ENCODE peak calls at places on chromosome 11, in four cellular contexts. D is left ventricle myocardium inferior, F is HCT116, X is IMR-90. Y is an unnamed sample.

GRCh38 chr11:128271401-128271800 is 316.0 kb downstream of the ETS1 start:
- DNase-seq in X (no peak), F (no peak), D (no peak), Y (no peak)

GRCh38 chr11:66291706-66292542 is at the start of gene TMEM151A:
- DNase-seq in F (no peak), D (no peak), X (no peak), Y (peak)

GRCh38 chr11:17831228-17831627 is 96.6 kb downstream of the KCNC1 start:
- DNase-seq in D (no peak), F (no peak), X (no peak), Y (no peak)

GRCh38 chr11:129090056-129090455 is 102.1 kb downstream of the ARHGAP32 start:
- DNase-seq in F (no peak), X (peak), D (no peak), Y (no peak)

GRCh38 chr11:100612766-100613165 is 74.3 kb upstream of the ARHGAP42 start:
- DNase-seq in F (no peak), D (no peak), X (no peak), Y (no peak)

GRCh38 chr11:82980947-82981346 is 79.4 kb downstream of the DDIAS start:
- DNase-seq in F (no peak), X (no peak), D (no peak), Y (no peak)

GRCh38 chr11:44305643-44306468 is 4.1 kb downstream of the ALX4 start:
- DNase-seq in F (no peak), X (no peak), D (no peak), Y (no peak)

GRCh38 chr11:35622070-35622469 is 3.8 kb downstream of the FJX1 start:
- DNase-seq in D (no peak), F (no peak), X (peak), Y (no peak)

GRCh38 chr11:132300283-132300682 is 929.9 kb downstream of the NTM start:
- DNase-seq in D (no peak), F (no peak), X (peak), Y (no peak)

GRCh38 chr11:58061813-58062212 is 31.1 kb downstream of the OR6Q1 start:
- DNase-seq in F (no peak), D (no peak), X (peak), Y (no peak)

GRCh38 chr11:118766035-118766434 is 24.9 kb downstream of the DDX6 start:
- DNase-seq in D (no peak), F (no peak), X (no peak), Y (no peak)

GRCh38 chr11:29985248-29985647 is 31.6 kb downstream of the KCNA4 start:
- DNase-seq in D (no peak), X (no peak), F (no peak), Y (no peak)

GRCh38 chr11:92880391-92880790 is 89.1 kb upstream of the MTNR1B start:
- DNase-seq in X (no peak), D (no peak), F (no peak), Y (no peak)

GRCh38 chr11:3158821-3159220 is 6.3 kb downstream of the OSBPL5 start:
- DNase-seq in X (no peak), D (peak), F (no peak), Y (no peak)

GRCh38 chr11:83042966-83043711 is 28.6 kb downstream of the RAB30 start:
- DNase-seq in F (no peak), D (no peak), X (no peak), Y (no peak)

GRCh38 chr11:72411623-72412532 is 22.5 kb downstream of the CLPB start:
- DNase-seq in F (no peak), X (no peak), D (no peak), Y (no peak)

GRCh38 chr11:5394091-5394490 is 10.5 kb downstream of the OR51M1 start:
- DNase-seq in X (no peak), D (no peak), F (no peak), Y (no peak)

GRCh38 chr11:20056109-20057054 is 103.9 kb downstream of the DBX1 start:
- DNase-seq in D (no peak), F (no peak), X (no peak), Y (peak)

GRCh38 chr11:134173296-134173695 is 50.5 kb downstream of the NCAPD3 start:
- DNase-seq in X (no peak), D (no peak), F (no peak), Y (no peak)

GRCh38 chr11:61158691-61159381 is 2.4 kb downstream of the VPS37C start:
- DNase-seq in X (peak), D (no peak), F (no peak), Y (no peak)

GRCh38 chr11:118914178-118914918 is 11.4 kb downstream of the BCL9L start:
- DNase-seq in X (no peak), D (peak), F (no peak), Y (peak)

GRCh38 chr11:8083871-8084281 is 2.9 kb downstream of the TUB start:
- DNase-seq in X (no peak), F (no peak), D (no peak), Y (no peak)

GRCh38 chr11:70470127-70470526 is 71.8 kb downstream of the CTTN start:
- DNase-seq in F (no peak), D (no peak), X (peak), Y (no peak)

GRCh38 chr11:47506363-47506762 is 46.6 kb downstream of the CELF1 start:
- DNase-seq in D (no peak), X (peak), F (no peak), Y (no peak)
- H3K27ac ChIP-seq in D (peak), X (no peak), F (no peak), Y (no peak)

DNA sequence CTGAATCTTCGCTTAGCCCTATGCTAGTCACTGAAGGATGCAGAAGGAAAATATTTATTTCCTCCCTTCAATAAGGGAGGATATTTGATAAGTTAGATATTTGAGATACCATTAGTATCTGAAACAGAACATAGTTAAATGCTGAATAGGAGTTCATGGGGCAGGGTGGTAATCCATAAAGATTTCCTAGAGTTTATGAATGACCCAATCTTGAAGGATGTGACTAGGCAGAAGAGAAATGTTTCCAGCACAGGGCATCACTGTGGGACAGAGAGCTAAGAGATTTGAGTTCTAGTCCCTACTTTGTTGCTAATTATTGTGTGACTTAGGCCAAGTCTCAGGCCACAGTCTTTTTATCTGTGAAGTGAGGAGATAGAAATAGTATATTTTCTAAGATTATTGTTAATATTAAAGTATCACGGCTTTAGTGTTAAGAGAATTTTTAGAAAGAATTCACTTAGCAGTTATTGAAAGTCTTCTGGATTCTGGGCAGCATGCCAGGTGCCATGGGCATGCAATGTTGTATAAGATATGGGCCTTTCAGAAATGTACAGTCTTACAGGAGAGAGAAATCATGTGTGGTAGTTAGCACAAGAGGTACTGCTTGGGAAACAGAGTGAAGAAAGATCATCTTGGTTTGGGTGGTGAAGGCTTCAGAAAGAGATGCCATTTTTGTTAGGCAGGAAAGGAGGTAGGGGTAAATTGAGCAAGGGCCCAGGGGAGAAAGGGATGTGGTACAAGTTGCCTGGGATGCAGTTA is 24.0 kb downstream of the SWAP70 start:
- DNase-seq in F (no peak), X (peak), D (no peak), Y (no peak)
- H3K27ac ChIP-seq in F (no peak), X (no peak), D (peak), Y (peak)

GRCh38 chr11:86699036-86699791 is 26.8 kb upstream of the ME3 start:
- DNase-seq in X (peak), D (no peak), F (no peak), Y (no peak)

GRCh38 chr11:86704710-86705109 is 32.3 kb upstream of the ME3 start:
- DNase-seq in D (no peak), X (no peak), F (no peak), Y (no peak)

GRCh38 chr11:86703992-86704391 is 31.6 kb upstream of the ME3 start:
- DNase-seq in D (no peak), F (no peak), X (no peak), Y (no peak)

GRCh38 chr11:86698634-86699033 is 26.2 kb upstream of the ME3 start:
- DNase-seq in F (no peak), X (no peak), D (no peak), Y (no peak)

DNA sequence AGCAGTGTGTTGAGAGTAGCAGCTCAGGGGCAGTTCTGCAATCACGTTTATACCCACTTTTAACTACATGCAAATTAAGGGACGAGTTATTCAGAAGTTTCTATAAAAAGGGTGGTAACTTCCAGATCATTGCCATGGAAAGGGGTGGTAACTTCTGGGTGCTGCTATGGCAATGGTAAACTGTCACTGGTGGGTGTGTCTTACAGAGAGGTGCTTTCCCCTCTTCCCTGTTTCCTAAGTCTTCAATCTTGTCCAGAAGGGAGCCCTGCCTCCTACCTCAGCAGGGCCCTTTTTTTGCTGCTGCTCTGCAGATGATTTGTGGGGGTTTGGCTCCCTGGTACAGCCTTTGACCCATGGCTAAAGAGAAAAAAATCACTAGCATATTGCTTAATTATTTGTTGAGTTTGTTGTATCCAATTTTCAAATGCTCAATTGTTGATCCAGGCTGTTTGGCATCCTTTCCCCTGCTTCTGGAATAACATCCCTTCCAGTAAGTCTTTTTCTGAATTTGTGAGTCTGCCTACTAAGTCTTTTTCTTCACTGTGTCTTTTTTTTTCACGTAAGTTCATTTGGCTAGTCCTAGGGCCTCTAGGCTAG is 30.1 kb upstream of the ME3 start:
- DNase-seq in F (no peak), D (no peak), X (no peak), Y (no peak)
- H3K27ac ChIP-seq in F (no peak), D (no peak), X (no peak), Y (no peak)

GRCh38 chr11:22208151-22208858 is 15.4 kb downstream of the ANO5 start:
- DNase-seq in X (no peak), F (no peak), D (no peak), Y (no peak)
- H3K27ac ChIP-seq in X (no peak), F (no peak), D (peak), Y (no peak)

DNA sequence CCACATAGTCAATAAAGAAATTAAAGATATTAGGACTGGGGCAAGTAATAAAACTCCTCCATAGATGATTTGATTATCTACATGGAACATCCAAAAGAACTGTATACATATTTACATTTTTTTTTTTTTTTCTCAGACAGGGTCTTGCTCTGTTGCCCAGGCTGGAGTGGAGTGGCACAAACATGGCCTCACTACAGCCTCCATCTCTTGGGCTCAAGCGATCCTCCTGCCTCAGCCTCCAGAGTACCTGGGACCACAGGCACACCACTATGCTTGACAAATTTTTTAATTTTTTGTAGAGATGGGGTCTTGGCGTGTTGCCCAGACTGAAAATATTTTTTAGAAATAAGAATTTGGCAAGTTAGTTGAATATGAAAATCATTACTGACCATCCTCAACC is 24.7 kb downstream of the REXO2 start:
- DNase-seq in D (no peak), X (no peak), F (no peak), Y (no peak)
- H3K27ac ChIP-seq in D (no peak), X (no peak), F (no peak), Y (no peak)

GRCh38 chr11:10627306-10627705 is 58.8 kb upstream of the LYVE1 start:
- DNase-seq in X (no peak), F (no peak), D (no peak), Y (no peak)
- H3K27ac ChIP-seq in X (no peak), F (peak), D (no peak), Y (no peak)

DNA sequence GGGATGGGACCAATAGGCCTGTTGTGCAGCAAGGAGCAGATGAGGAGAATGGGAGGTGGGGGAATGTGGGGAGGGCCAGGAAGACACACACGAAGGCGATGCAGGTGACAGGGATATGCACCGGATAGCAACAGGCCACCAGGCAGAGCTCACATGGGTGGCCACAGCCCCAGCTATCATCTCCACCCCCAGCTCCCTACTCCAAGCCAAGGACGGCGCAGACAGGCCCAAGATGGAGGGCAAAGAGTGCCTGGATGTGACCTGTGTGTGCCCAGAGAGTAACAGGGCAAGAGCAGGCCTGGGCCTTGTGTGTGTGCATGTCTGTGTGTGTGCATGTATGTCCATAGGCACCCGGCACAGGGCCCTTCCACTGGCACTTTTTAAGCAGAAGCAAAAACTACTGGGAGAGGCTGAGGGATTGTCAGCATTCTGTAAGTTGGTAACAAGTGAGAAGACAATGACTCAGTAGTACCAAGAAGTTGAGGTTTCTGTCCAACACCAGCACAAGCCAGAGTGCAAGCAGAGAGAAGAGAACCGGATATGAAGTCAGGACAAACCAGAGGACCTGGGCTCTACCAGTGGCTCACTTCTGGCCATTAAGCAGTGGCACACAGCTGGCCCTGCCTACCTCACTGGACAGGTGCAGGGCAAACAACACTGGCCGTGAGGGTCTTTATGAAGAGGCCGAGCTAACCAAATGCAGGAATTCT is 36.4 kb downstream of the NRXN2 start:
- DNase-seq in D (no peak), X (peak), F (no peak), Y (no peak)
- H3K27ac ChIP-seq in D (no peak), X (no peak), F (no peak), Y (peak)

GRCh38 chr11:75142714-75143419 is 8.0 kb upstream of the SLCO2B1 start:
- DNase-seq in D (peak), X (peak), F (peak), Y (peak)

GRCh38 chr11:75144716-75145014 is 6.2 kb upstream of the SLCO2B1 start:
- DNase-seq in D (no peak), X (no peak), F (no peak), Y (no peak)

GRCh38 chr11:75140269-75141138 is 10.4 kb upstream of the SLCO2B1 start:
- DNase-seq in D (peak), F (peak), X (peak), Y (peak)

GRCh38 chr11:75143420-75143731 is 7.5 kb upstream of the SLCO2B1 start:
- DNase-seq in X (no peak), F (no peak), D (no peak), Y (no peak)

DNA sequence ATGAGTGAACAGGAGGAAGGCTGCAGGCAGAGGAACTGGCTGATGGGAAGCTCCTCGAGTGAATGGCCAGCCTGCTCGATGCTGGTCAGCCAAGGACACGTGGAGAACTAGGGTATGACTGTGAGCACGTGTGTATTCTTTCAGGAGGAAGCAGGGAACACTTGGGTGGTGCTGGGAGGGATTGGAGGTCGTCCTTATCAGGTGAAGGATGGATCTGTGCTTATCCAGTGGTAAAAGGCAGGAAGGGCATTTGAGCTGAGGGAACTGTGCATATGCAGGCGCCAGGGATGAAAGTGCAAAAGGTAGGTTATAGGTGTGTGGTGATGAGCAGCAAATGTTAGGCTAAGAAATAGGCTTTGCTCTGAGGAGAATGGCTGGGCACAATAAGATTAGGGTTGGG is 9.7 kb upstream of the SLCO2B1 start:
- DNase-seq in D (no peak), X (no peak), F (no peak), Y (no peak)
- H3K27ac ChIP-seq in D (no peak), X (no peak), F (no peak), Y (no peak)

GRCh38 chr11:1959786-1960185 is 12.7 kb downstream of the MRPL23 start:
- DNase-seq in D (no peak), X (no peak), F (no peak), Y (no peak)
- H3K27ac ChIP-seq in D (no peak), X (no peak), F (no peak), Y (no peak)

GRCh38 chr11:125258626-125259025 is 94.1 kb downstream of the PKNOX2 start:
- DNase-seq in X (no peak), D (no peak), F (no peak), Y (no peak)

GRCh38 chr11:125257185-125257584 is 92.6 kb downstream of the PKNOX2 start:
- DNase-seq in D (no peak), X (no peak), F (no peak), Y (no peak)

GRCh38 chr11:125253795-125254525 is 89.4 kb downstream of the PKNOX2 start:
- DNase-seq in X (no peak), F (no peak), D (no peak), Y (no peak)

GRCh38 chr11:125257751-125258150 is 93.2 kb downstream of the PKNOX2 start:
- DNase-seq in D (no peak), F (no peak), X (no peak), Y (no peak)

GRCh38 chr11:125256471-125257010 is 92.0 kb downstream of the PKNOX2 start:
- DNase-seq in D (no peak), X (no peak), F (no peak), Y (no peak)
- H3K27ac ChIP-seq in D (peak), X (no peak), F (no peak), Y (no peak)

Y was measured in substantia nigra.